ENCODE peak calls at places on chromosomes 1 and 21, in nine cellular contexts. M is A549, Z is GM12891, N is ovary, E is uterus, Q is heart left ventricle, H is GM12892, F is lower leg skin, C is spleen. B is an unnamed sample.

GRCh38 chr1:151372411-151372934 is at the start of gene SELENBP1:
- DNase-seq in M (peak), Z (no peak), N (peak), E (peak), Q (peak), H (no peak), F (peak), C (peak), B (peak)

GRCh38 chr1:212450331-212450881 is 17.7 kb downstream of the NENF start:
- DNase-seq in M (no peak), Z (no peak), N (no peak), E (no peak), Q (peak), H (no peak), F (no peak), C (peak), B (no peak)

GRCh38 chr1:7375329-7375728 is 395.8 kb upstream of the VAMP3 start:
- DNase-seq in M (no peak), Z (no peak), N (no peak), E (no peak), Q (peak), H (no peak), F (no peak), C (peak), B (no peak)

GRCh38 chr1:17979815-17980214 is 127.8 kb upstream of the IGSF21 start:
- DNase-seq in M (no peak), Z (no peak), N (no peak), E (no peak), Q (no peak), H (no peak), F (no peak), C (no peak), B (no peak)

GRCh38 chr1:69404486-69404885 is 163.2 kb upstream of the LRRC7 start:
- DNase-seq in M (no peak), Z (no peak), N (no peak), E (no peak), Q (no peak), H (no peak), F (no peak), C (no peak), B (no peak)

GRCh38 chr1:167899253-167899681 is 14.7 kb downstream of the ADCY10 start:
- DNase-seq in M (no peak), Z (peak), N (peak), E (peak), Q (no peak), H (peak), F (no peak), C (no peak), B (no peak)

GRCh38 chr21:26945916-26946315 is 21.0 kb downstream of the ADAMTS5 start:
- DNase-seq in M (no peak), Z (no peak), N (peak), E (peak), Q (no peak), H (no peak), F (no peak), C (no peak), B (no peak)

GRCh38 chr1:185559151-185559550 is 175.0 kb upstream of the HMCN1 start:
- DNase-seq in M (no peak), Z (no peak), N (no peak), E (no peak), Q (no peak), H (no peak), F (no peak), C (no peak), B (no peak)

GRCh38 chr1:19866758-19867157 is 15.4 kb upstream of the OTUD3 start:
- DNase-seq in M (no peak), Z (no peak), N (no peak), E (no peak), Q (no peak), H (no peak), F (peak), C (no peak), B (no peak)

GRCh38 chr1:221327954-221328353 is 413.9 kb downstream of the DUSP10 start:
- DNase-seq in M (no peak), Z (no peak), N (no peak), E (no peak), Q (no peak), H (no peak), F (no peak), C (no peak), B (no peak)

DNA sequence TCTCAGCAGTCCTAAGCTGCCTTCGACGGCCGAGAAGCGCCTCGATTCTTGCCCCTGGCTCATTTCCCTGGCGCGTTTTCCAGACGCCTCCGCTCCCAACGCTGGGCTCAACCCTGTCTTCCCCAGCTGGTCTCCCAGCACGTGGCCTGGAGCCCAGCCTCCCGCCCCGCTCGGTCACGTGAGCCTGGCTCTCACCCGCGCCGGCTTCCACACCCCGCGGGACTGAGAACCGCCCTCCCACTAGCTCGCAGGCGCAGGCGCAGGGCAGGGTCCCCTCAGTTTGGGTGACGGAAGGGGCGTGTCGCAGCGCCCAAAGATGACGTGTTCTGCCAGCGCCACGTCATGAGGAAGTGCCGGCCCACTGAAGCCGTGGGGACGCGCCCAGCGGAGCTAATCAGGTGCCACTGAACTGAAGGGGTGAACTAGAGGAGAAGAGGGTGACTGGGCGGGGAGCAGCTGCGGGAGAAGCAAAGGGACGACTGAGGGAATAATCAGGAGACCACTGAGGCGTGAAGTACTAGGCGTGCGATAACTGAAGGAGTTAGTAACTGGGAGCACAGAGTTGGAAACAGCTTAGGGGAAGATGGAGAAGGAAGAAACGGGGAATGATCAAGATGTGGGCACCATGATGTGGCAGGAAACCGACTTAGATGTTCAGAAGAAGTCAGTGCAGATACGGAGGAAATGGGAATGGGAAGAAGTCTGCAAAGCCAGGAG is at the start of gene DHDDS:
- DNase-seq in M (peak), Z (peak), N (peak), E (peak), Q (peak), H (peak), F (peak), C (peak), B (peak)
- TF ChIP-seq POLR2A in M (peak), Z (peak), N (peak), E (peak), Q (no peak), H (peak), F (no peak), C (peak), B (peak)

DNA sequence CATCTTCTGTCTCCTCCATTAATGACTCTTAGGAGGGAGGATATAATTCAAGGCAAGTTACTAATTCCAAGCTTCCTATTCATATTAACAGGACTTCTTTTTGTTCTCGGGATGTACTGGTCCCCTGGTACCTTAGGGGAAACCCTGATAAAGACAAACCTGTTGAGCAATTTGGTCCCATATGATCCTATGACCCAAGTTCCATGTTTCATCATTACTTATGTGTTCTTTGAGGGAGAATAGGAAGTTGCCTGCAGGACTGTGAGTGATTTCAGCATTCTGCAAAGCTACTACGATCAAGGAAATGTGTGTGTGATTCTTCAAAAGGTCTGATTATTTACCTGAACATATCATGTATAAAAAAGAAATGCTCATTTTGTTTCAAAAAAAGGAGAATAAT is 5.8 kb upstream of the FMO3 start:
- DNase-seq in M (no peak), Z (no peak), N (no peak), E (no peak), Q (no peak), H (no peak), F (no peak), C (no peak), B (no peak)
- TF ChIP-seq POLR2A in M (no peak), Z (no peak), N (no peak), E (no peak), Q (no peak), H (no peak), F (no peak), C (no peak), B (no peak)

DNA sequence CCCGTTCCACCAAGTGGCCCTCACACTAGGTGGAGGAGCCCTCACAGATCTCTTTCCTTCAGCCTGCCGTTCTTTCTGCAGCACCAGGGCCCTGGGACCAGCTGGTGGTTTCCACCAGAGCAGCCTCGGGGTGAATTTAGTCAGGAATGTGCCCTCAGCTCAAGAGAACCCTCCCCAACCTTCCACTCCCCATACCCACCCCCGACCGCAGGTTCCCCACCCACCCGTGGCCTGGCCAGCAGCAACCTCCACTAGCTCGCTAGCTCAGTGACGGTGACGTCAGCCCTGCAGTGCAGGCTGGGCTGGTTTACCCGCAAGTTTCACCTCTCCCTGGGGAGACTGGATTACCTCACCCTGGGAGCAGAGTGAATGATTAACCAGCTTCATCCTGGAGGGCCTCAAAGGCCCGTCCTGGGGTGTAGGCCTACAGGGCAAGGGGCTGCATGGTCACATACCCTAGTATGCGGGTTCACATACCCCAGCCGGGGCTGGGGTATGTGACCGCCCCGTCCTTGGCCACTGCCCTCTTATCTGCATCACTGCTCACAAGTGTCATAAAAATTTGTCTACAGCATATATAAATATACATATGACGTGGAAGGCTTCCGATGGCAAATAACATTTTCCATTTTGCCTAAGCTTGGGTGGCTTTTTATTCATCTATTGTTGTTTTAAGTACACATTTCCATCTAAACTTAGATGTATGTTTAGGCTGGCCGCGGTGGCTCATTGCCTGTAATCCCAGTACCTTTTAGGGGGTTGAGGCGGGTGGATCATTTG is 24.5 kb downstream of the ELF3 start:
- DNase-seq in M (peak), Z (no peak), N (no peak), E (peak), Q (peak), H (no peak), F (peak), C (no peak), B (no peak)
- TF ChIP-seq POLR2A in M (no peak), Z (no peak), N (no peak), E (no peak), Q (no peak), H (no peak), F (no peak), C (no peak), B (no peak)

DNA sequence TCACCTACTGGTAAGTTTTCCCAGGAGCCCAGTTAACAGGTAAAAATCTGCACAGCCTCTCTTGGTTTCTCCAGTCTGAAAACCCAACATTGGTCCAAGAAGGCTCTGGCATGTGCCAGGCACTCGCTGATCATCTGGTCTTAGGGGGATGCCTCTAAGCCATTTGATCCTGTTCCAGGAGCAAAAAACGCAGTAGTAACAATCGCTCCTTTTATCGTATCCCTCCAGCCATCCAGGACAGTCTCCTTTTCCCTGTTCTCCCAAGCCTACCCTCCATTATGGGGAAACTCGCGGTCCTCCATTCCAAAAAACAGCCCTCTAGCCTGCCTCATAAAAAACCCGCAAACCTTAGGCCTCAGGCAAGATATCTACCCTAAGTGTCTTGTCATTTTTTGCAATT is 56.2 kb downstream of the ODF2L start:
- DNase-seq in M (no peak), Z (no peak), N (no peak), E (no peak), Q (no peak), H (no peak), F (no peak), C (no peak), B (no peak)
- TF ChIP-seq POLR2A in M (no peak), Z (no peak), N (no peak), E (no peak), Q (no peak), H (no peak), F (no peak), C (no peak), B (no peak)

DNA sequence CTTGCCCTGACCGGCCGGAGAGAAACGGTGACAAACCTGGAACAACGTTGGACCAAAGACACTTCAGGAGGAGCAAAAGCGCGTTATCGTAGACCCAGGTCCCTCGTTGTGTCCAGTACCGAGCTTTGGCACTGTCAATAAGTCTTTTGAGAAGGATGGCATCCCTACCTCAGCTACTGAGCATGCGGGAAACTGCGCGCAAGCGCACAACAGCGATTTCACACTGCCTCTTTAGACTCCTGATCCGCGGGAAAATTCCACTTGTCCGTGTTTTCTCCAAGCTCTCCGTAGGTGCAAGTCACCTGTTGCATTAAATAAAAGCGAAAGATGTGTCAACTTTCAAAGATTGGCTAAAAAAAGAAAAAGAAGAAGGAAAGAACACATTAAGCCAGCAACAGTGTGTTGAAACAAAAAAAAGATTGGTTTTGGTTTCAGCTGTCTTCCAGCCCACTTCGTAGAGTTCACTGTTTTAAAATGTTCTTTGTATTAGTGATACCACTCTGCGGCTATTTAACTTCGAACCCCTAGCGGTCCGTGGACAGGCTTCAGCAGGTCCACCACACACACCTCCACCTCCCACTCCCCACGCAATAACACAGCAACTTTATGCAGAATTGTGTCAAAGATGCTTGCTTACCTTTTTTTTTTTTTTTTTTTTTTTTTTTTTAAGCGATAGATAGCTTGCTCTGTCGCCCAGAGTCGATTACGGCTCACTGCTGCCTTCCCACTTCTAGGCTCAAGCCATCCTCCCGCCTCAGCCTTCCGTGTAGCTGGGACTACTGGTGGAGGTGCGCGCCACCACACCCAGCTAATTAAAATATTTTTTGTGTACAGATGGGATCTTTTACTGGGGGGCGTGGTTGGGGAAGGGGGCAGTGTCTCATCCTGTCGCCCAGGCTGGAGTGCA is at the start of gene BPNT1:
- DNase-seq in M (peak), Z (peak), N (peak), E (peak), Q (peak), H (peak), F (peak), C (peak), B (peak)
- TF ChIP-seq POLR2A in M (peak), Z (peak), N (peak), E (peak), Q (no peak), H (peak), F (no peak), C (no peak), B (peak)

GRCh38 chr1:145827966-145828365 is 4.0 kb downstream of the POLR3C start:
- DNase-seq in M (no peak), Z (no peak), N (no peak), E (no peak), Q (no peak), H (no peak), F (no peak), C (no peak), B (peak)

GRCh38 chr1:145824499-145824842 is 471 bp downstream of the POLR3C start:
- DNase-seq in M (no peak), Z (no peak), N (no peak), E (no peak), Q (no peak), H (no peak), F (no peak), C (no peak), B (peak)

GRCh38 chr1:145828368-145829016 is 4.5 kb downstream of the POLR3C start:
- DNase-seq in M (no peak), Z (no peak), N (no peak), E (no peak), Q (no peak), H (no peak), F (no peak), C (no peak), B (peak)

GRCh38 chr1:145826030-145826429 is 2.0 kb downstream of the POLR3C start:
- DNase-seq in M (no peak), Z (no peak), N (no peak), E (no peak), Q (no peak), H (no peak), F (no peak), C (no peak), B (no peak)

GRCh38 chr1:145823565-145824498 is at the start of the genes POLR3C and RNF115:
- DNase-seq in M (peak), Z (peak), N (peak), E (peak), Q (peak), H (peak), F (peak), C (peak), B (peak)
- TF ChIP-seq POLR2A in M (peak), Z (peak), N (peak), E (peak), Q (peak), H (peak), F (no peak), C (no peak), B (peak)

GRCh38 chr1:24927886-24928630 is 2.0 kb downstream of the RUNX3 start:
- DNase-seq in M (no peak), Z (no peak), N (no peak), E (no peak), Q (no peak), H (no peak), F (no peak), C (no peak), B (no peak)

GRCh38 chr1:24928631-24929090 is 1.4 kb downstream of the RUNX3 start:
- DNase-seq in M (no peak), Z (no peak), N (no peak), E (no peak), Q (no peak), H (no peak), F (no peak), C (peak), B (no peak)

GRCh38 chr1:24930703-24931480 is 816 bp upstream of the RUNX3 start:
- DNase-seq in M (no peak), Z (no peak), N (no peak), E (no peak), Q (no peak), H (no peak), F (no peak), C (no peak), B (no peak)

GRCh38 chr1:24929876-24930702 is at the start of gene RUNX3:
- DNase-seq in M (peak), Z (peak), N (no peak), E (peak), Q (peak), H (peak), F (peak), C (peak), B (peak)

DNA sequence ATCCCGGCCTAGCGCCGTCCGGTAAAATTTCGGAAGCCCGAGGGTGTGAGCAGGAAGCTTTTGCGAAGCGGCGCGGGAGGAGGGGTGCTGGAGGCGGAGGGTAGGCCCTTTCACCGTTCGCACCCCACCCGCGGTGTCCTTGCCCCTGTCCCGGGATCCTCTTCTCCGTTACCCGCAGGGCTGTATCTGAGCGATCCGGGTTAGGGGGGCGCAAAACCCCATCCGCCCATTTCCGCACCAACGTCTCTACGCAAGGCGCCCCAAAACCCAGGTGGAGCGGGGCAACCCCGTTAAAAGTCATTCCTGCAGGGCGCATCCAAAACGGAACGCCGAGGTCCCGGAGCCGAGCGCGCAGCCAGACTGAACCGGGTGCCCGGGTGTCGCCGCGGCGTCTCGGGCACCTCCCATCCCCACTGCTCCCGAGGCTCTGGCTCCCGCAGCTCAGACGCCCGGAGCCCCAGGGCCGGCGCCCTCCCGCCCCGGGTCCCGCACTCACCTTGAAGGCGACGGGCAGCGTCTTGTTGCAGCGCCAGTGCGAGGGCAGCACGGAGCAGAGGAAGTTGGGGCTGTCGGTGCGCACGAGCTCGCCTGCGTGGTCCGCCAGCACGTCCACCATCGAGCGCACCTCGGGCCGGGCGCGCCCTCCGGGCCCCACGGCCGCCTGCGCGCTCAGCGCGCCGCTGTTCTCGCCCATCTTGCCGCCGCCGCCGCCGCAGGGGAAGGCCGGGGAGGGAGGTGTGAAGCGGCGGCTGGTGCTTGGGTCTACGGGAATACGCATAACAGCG is 793 bp downstream of the RUNX3 start:
- DNase-seq in M (peak), Z (no peak), N (no peak), E (no peak), Q (no peak), H (no peak), F (no peak), C (peak), B (peak)
- TF ChIP-seq POLR2A in M (no peak), Z (peak), N (no peak), E (no peak), Q (no peak), H (peak), F (no peak), C (no peak), B (no peak)